ENCODE peak calls at places on chromosomes 11 and 22, in ten cellular contexts. One of them, this sample, is unnamed.

GRCh38 chr11:31601635-31602282 is 92.2 kb downstream of the ELP4 start:
- DNase-seq in fibroblast of lung: no peak
- DNase-seq in MV-4-11: no peak
- DNase-seq in AG08395: no peak
- DNase-seq in NCI-H2029: no peak
- DNase-seq in Karpas-422: no peak
- DNase-seq in D341Med: no peak
- DNase-seq in choroid plexus epithelial cell: no peak
- DNase-seq in Calu3: no peak
- DNase-seq in EH: no peak
- DNase-seq in this sample: no peak

GRCh38 chr11:66851698-66852465 is 5.0 kb upstream of the LRFN4 start:
- DNase-seq in Calu3: no peak
- DNase-seq in Karpas-422: peak
- DNase-seq in D341Med: no peak
- DNase-seq in AG08395: no peak
- DNase-seq in NCI-H2029: no peak
- DNase-seq in EH: peak
- DNase-seq in MV-4-11: no peak
- DNase-seq in fibroblast of lung: no peak
- DNase-seq in choroid plexus epithelial cell: no peak
- DNase-seq in this sample: no peak

GRCh38 chr11:115247404-115247803 is 256.8 kb downstream of the CADM1 start:
- DNase-seq in choroid plexus epithelial cell: peak
- DNase-seq in D341Med: no peak
- DNase-seq in fibroblast of lung: peak
- DNase-seq in Calu3: no peak
- DNase-seq in EH: peak
- DNase-seq in AG08395: peak
- DNase-seq in NCI-H2029: no peak
- DNase-seq in MV-4-11: no peak
- DNase-seq in Karpas-422: no peak
- DNase-seq in this sample: no peak

GRCh38 chr11:290621-291231 is 1.8 kb downstream of the PGGHG start:
- DNase-seq in choroid plexus epithelial cell: no peak
- DNase-seq in MV-4-11: no peak
- DNase-seq in fibroblast of lung: no peak
- DNase-seq in D341Med: peak
- DNase-seq in AG08395: no peak
- DNase-seq in Calu3: no peak
- DNase-seq in NCI-H2029: no peak
- DNase-seq in EH: no peak
- DNase-seq in Karpas-422: no peak
- DNase-seq in this sample: no peak

GRCh38 chr22:26565181-26565580 is 24.8 kb downstream of the TPST2 start:
- DNase-seq in D341Med: no peak
- DNase-seq in Karpas-422: peak
- DNase-seq in fibroblast of lung: no peak
- DNase-seq in MV-4-11: no peak
- DNase-seq in NCI-H2029: no peak
- DNase-seq in Calu3: no peak
- DNase-seq in EH: no peak
- DNase-seq in AG08395: no peak
- DNase-seq in choroid plexus epithelial cell: no peak
- DNase-seq in this sample: no peak

GRCh38 chr11:1782831-1783724 is 19.4 kb upstream of the CTSD start:
- DNase-seq in MV-4-11: peak
- DNase-seq in Calu3: no peak
- DNase-seq in choroid plexus epithelial cell: peak
- DNase-seq in EH: peak
- DNase-seq in NCI-H2029: no peak
- DNase-seq in fibroblast of lung: peak
- DNase-seq in AG08395: peak
- DNase-seq in Karpas-422: no peak
- DNase-seq in D341Med: no peak
- DNase-seq in this sample: peak

GRCh38 chr22:49993649-49994360 is 18.8 kb downstream of the IL17REL start:
- DNase-seq in AG08395: no peak
- DNase-seq in Karpas-422: no peak
- DNase-seq in D341Med: peak
- DNase-seq in fibroblast of lung: no peak
- DNase-seq in choroid plexus epithelial cell: no peak
- DNase-seq in MV-4-11: no peak
- DNase-seq in NCI-H2029: no peak
- DNase-seq in EH: no peak
- DNase-seq in Calu3: no peak
- DNase-seq in this sample: no peak

GRCh38 chr11:65779919-65780769 is 632 bp downstream of the AP5B1 start:
- DNase-seq in AG08395: peak
- DNase-seq in D341Med: peak
- DNase-seq in choroid plexus epithelial cell: peak
- DNase-seq in EH: peak
- DNase-seq in NCI-H2029: peak
- DNase-seq in Calu3: peak
- DNase-seq in fibroblast of lung: peak
- DNase-seq in Karpas-422: peak
- DNase-seq in MV-4-11: peak
- DNase-seq in this sample: peak

GRCh38 chr11:46361283-46362145 is 14.3 kb downstream of the DGKZ start:
- DNase-seq in Karpas-422: peak
- DNase-seq in Calu3: no peak
- DNase-seq in MV-4-11: peak
- DNase-seq in fibroblast of lung: peak
- DNase-seq in AG08395: peak
- DNase-seq in choroid plexus epithelial cell: peak
- DNase-seq in NCI-H2029: no peak
- DNase-seq in EH: peak
- DNase-seq in D341Med: no peak
- DNase-seq in this sample: no peak

GRCh38 chr11:78429667-78430066 is 12.0 kb upstream of the GAB2 start:
- DNase-seq in NCI-H2029: no peak
- DNase-seq in choroid plexus epithelial cell: no peak
- DNase-seq in Karpas-422: no peak
- DNase-seq in EH: no peak
- DNase-seq in MV-4-11: no peak
- DNase-seq in D341Med: no peak
- DNase-seq in fibroblast of lung: no peak
- DNase-seq in Calu3: no peak
- DNase-seq in AG08395: no peak
- DNase-seq in this sample: no peak

GRCh38 chr11:17280494-17281127 is 4.1 kb downstream of the NUCB2 start:
- DNase-seq in NCI-H2029: no peak
- DNase-seq in fibroblast of lung: no peak
- DNase-seq in AG08395: no peak
- DNase-seq in D341Med: no peak
- DNase-seq in Calu3: no peak
- DNase-seq in Karpas-422: no peak
- DNase-seq in EH: no peak
- DNase-seq in MV-4-11: peak
- DNase-seq in choroid plexus epithelial cell: no peak
- DNase-seq in this sample: no peak

GRCh38 chr22:36212896-36213295 is 11.3 kb upstream of the APOL4 start:
- DNase-seq in NCI-H2029: no peak
- DNase-seq in AG08395: no peak
- DNase-seq in choroid plexus epithelial cell: no peak
- DNase-seq in MV-4-11: peak
- DNase-seq in fibroblast of lung: no peak
- DNase-seq in EH: no peak
- DNase-seq in Calu3: no peak
- DNase-seq in D341Med: no peak
- DNase-seq in Karpas-422: no peak
- DNase-seq in this sample: no peak

GRCh38 chr11:134939905-134940304 is 527.9 kb upstream of the B3GAT1 start:
- DNase-seq in NCI-H2029: no peak
- DNase-seq in AG08395: no peak
- DNase-seq in Karpas-422: no peak
- DNase-seq in Calu3: no peak
- DNase-seq in MV-4-11: no peak
- DNase-seq in fibroblast of lung: no peak
- DNase-seq in D341Med: peak
- DNase-seq in EH: peak
- DNase-seq in choroid plexus epithelial cell: peak
- DNase-seq in this sample: no peak

GRCh38 chr11:2805388-2806057 is 80.1 kb downstream of the CDKN1C start:
- DNase-seq in AG08395: no peak
- DNase-seq in EH: no peak
- DNase-seq in MV-4-11: no peak
- DNase-seq in choroid plexus epithelial cell: no peak
- DNase-seq in NCI-H2029: no peak
- DNase-seq in Karpas-422: no peak
- DNase-seq in fibroblast of lung: no peak
- DNase-seq in D341Med: no peak
- DNase-seq in Calu3: no peak
- DNase-seq in this sample: no peak

GRCh38 chr11:44945639-44946038 is 5.0 kb downstream of the TP53I11 start:
- DNase-seq in AG08395: no peak
- DNase-seq in EH: no peak
- DNase-seq in NCI-H2029: no peak
- DNase-seq in fibroblast of lung: no peak
- DNase-seq in choroid plexus epithelial cell: no peak
- DNase-seq in D341Med: no peak
- DNase-seq in Karpas-422: no peak
- DNase-seq in MV-4-11: no peak
- DNase-seq in Calu3: no peak
- DNase-seq in this sample: no peak

GRCh38 chr22:20111045-20111688 is 4.7 kb upstream of the RANBP1 start:
- DNase-seq in Calu3: no peak
- DNase-seq in AG08395: peak
- DNase-seq in D341Med: peak
- DNase-seq in Karpas-422: peak
- DNase-seq in MV-4-11: peak
- DNase-seq in NCI-H2029: peak
- DNase-seq in fibroblast of lung: no peak
- DNase-seq in choroid plexus epithelial cell: peak
- DNase-seq in EH: peak
- DNase-seq in this sample: peak

GRCh38 chr22:43490311-43490710 is 78.5 kb downstream of the MPPED1 start:
- DNase-seq in Karpas-422: no peak
- DNase-seq in D341Med: no peak
- DNase-seq in AG08395: no peak
- DNase-seq in EH: no peak
- DNase-seq in fibroblast of lung: no peak
- DNase-seq in NCI-H2029: no peak
- DNase-seq in Calu3: no peak
- DNase-seq in choroid plexus epithelial cell: no peak
- DNase-seq in MV-4-11: no peak
- DNase-seq in this sample: no peak

GRCh38 chr11:100709233-100709999 is 22.3 kb downstream of the ARHGAP42 start:
- DNase-seq in AG08395: no peak
- DNase-seq in MV-4-11: no peak
- DNase-seq in EH: peak
- DNase-seq in Karpas-422: no peak
- DNase-seq in D341Med: no peak
- DNase-seq in NCI-H2029: no peak
- DNase-seq in fibroblast of lung: peak
- DNase-seq in Calu3: no peak
- DNase-seq in choroid plexus epithelial cell: peak
- DNase-seq in this sample: no peak